ENCODE peak calls at places on chromosomes 4 and X, in eight cellular contexts. Y, U, X, N, Z, I, S and H are unnamed samples.

GRCh38 chr4:141645611-141646340 is 9.4 kb downstream of the IL15 start:
- DNase-seq in Y (no peak), U (no peak), X (no peak), N (no peak), Z (no peak), I (peak; percentile 96), S (no peak), H (no peak)

GRCh38 chr4:23999714-24000113 is 109.9 kb upstream of the PPARGC1A start:
- DNase-seq in Y (no peak), U (no peak), X (no peak), N (no peak), Z (no peak), I (no peak), S (no peak), H (no peak)

GRCh38 chr4:189090174-189090814 is 850.4 kb upstream of the FRG1 start:
- DNase-seq in Y (no peak), U (no peak), X (no peak), N (no peak), Z (no peak), I (peak; percentile 29), S (no peak), H (no peak)

GRCh38 chrX:150569155-150569477 is 695 bp downstream of the MTM1 start:
- DNase-seq in Y (no peak), U (no peak), X (peak; percentile 27), N (no peak), Z (peak; percentile 64), I (peak; percentile 56), S (peak; percentile 19), H (no peak)

GRCh38 chrX:100264200-100264599 is 145.9 kb downstream of the PCDH19 start:
- DNase-seq in Y (no peak), U (no peak), X (no peak), N (no peak), Z (no peak), I (no peak), S (no peak), H (no peak)

GRCh38 chr4:175758050-175758449 is 54.0 kb downstream of the GPM6A start:
- DNase-seq in Y (no peak), U (no peak), X (no peak), N (no peak), Z (no peak), I (no peak), S (no peak), H (no peak)

GRCh38 chr4:124097447-124097846 is 615.1 kb downstream of the ANKRD50 start:
- DNase-seq in Y (no peak), U (no peak), X (no peak), N (no peak), Z (no peak), I (no peak), S (no peak), H (no peak)

GRCh38 chrX:30275498-30275897 is 28.6 kb downstream of the MAGEB1 start:
- DNase-seq in Y (no peak), U (no peak), X (no peak), N (no peak), Z (no peak), I (peak; percentile 20), S (no peak), H (no peak)

GRCh38 chrX:155334486-155335316 is at the start of gene CLIC2:
- DNase-seq in Y (no peak), U (no peak), X (peak; percentile 30), N (peak; percentile 81), Z (peak; percentile 17), I (peak; percentile 54), S (no peak), H (no peak)

GRCh38 chr4:187608001-187608421 is 387.6 kb upstream of the ZFP42 start:
- DNase-seq in Y (no peak), U (no peak), X (no peak), N (no peak), Z (no peak), I (peak; percentile 78), S (no peak), H (no peak)

GRCh38 chrX:39654952-39655351 is 442.8 kb downstream of the BCOR start:
- DNase-seq in Y (no peak), U (no peak), X (no peak), N (no peak), Z (no peak), I (no peak), S (no peak), H (no peak)

GRCh38 chr4:3461515-3462291 is 1.4 kb upstream of the DOK7 start:
- DNase-seq in Y (no peak), U (no peak), X (peak; percentile 83), N (no peak), Z (peak; percentile 53), I (no peak), S (no peak), H (peak; percentile 82)

GRCh38 chrX:72299891-72300630 is 5.7 kb downstream of the CITED1 start:
- DNase-seq in Y (no peak), U (no peak), X (no peak), N (no peak), Z (no peak), I (no peak), S (no peak), H (no peak)

GRCh38 chr4:78058591-78059523 is 1.7 kb downstream of the FRAS1 start:
- DNase-seq in Y (peak; percentile 68), U (no peak), X (peak; percentile 24), N (peak; percentile 12), Z (no peak), I (peak; percentile 34), S (no peak), H (peak; percentile 44)

GRCh38 chrX:23287191-23287764 is 47.4 kb upstream of the PTCHD1 start:
- DNase-seq in Y (no peak), U (no peak), X (no peak), N (no peak), Z (no peak), I (no peak), S (no peak), H (no peak)

GRCh38 chr4:83207497-83208105 is 77.0 kb downstream of the COQ2 start:
- DNase-seq in Y (no peak), U (no peak), X (no peak), N (peak; percentile 87), Z (no peak), I (peak; percentile 74), S (no peak), H (no peak)